ENCODE peak calls at places on chromosomes 13 and 19, in ten cellular contexts. F is breast epithelium, B is tibial artery, W is ovary, S is ascending aorta, I is HepG2, O is tibial nerve, N is GM23248, Y is fibroblast of lung, U is neuronal stem cell. H is an unnamed sample. For H3K36me3, the result is how much of the 10 kb centered on the place peaks cover.

GRCh38 chr13:24161010-24161775 is 673 bp downstream of the SPATA13 start:
- DNase-seq in N (peak), U (no peak), B (peak), Y (peak), W (peak), F (no peak), I (peak), O (no peak), S (no peak), H (peak)

GRCh38 chr13:51148223-51148951 is 37.3 kb upstream of the C13orf42 start:
- DNase-seq in I (no peak), S (no peak), U (peak), B (no peak), Y (no peak), N (no peak), F (no peak), O (no peak), W (no peak), H (no peak)

GRCh38 chr19:32896516-32897214 is 27.1 kb upstream of the SLC7A9 start:
- DNase-seq in S (no peak), B (no peak), O (no peak), Y (peak), N (no peak), W (no peak), U (no peak), F (no peak), I (no peak), H (no peak)

GRCh38 chr19:17376935-17377600 is at the start of gene PLVAP:
- DNase-seq in Y (no peak), S (no peak), O (no peak), B (peak), F (no peak), U (no peak), I (no peak), W (no peak), N (no peak), H (peak)

GRCh38 chr13:35157143-35157755 is 215.2 kb downstream of the NBEA start:
- DNase-seq in I (peak), W (no peak), S (no peak), Y (peak), U (peak), F (no peak), N (peak), O (peak), B (no peak), H (no peak)

GRCh38 chr13:29384466-29384865 is 211.0 kb downstream of the SLC7A1 start:
- DNase-seq in O (no peak), W (no peak), F (no peak), I (no peak), U (no peak), S (no peak), N (no peak), B (no peak), Y (no peak), H (peak)

GRCh38 chr13:44379885-44380284 is 6.3 kb downstream of the SERP2 start:
- DNase-seq in U (no peak), F (no peak), N (no peak), S (no peak), W (no peak), I (no peak), O (no peak), B (no peak), Y (no peak), H (no peak)

GRCh38 chr13:51000576-51001260 is 91.1 kb downstream of the RNASEH2B start:
- DNase-seq in W (no peak), I (no peak), N (peak), S (no peak), B (no peak), F (peak), U (no peak), O (peak), Y (peak), H (no peak)

GRCh38 chr19:58361900-58362271 is 665 bp downstream of the ZNF497 start:
- DNase-seq in W (no peak), U (peak), O (no peak), I (peak), N (no peak), S (no peak), B (no peak), F (peak), Y (no peak), H (peak)

GRCh38 chr19:15379996-15380647 is 535 bp upstream of the AKAP8 start:
- DNase-seq in F (peak), O (no peak), N (peak), W (no peak), B (no peak), Y (peak), I (peak), U (no peak), S (no peak), H (no peak)

GRCh38 chr19:4016486-4016885 is 8.9 kb downstream of the PIAS4 start:
- DNase-seq in N (no peak), B (no peak), O (peak), S (no peak), Y (no peak), W (no peak), I (no peak), U (no peak), F (no peak), H (no peak)

GRCh38 chr19:50651174-50651573 is 1.9 kb downstream of the C19orf81 start:
- DNase-seq in O (no peak), N (no peak), Y (no peak), W (no peak), I (no peak), U (no peak), S (no peak), F (no peak), B (no peak), H (no peak)

GRCh38 chr19:41295506-41295905 is 14.5 kb upstream of the CCDC97 start:
- DNase-seq in Y (no peak), O (no peak), S (no peak), N (no peak), U (no peak), B (no peak), F (no peak), I (no peak), W (no peak), H (no peak)

GRCh38 chr19:7230826-7231225 is 63.4 kb downstream of the INSR start:
- DNase-seq in S (no peak), Y (no peak), I (no peak), B (peak), N (peak), W (peak), O (no peak), F (no peak), U (no peak), H (peak)

GRCh38 chr19:9309139-9309973 is at the start of gene ZNF699:
- DNase-seq in I (peak), B (peak), S (peak), W (peak), O (peak), N (peak), Y (peak), F (peak), U (peak), H (peak)

GRCh38 chr19:47255947-47256687 is at the start of gene CCDC9:
- DNase-seq in O (peak), N (peak), S (peak), Y (peak), F (peak), I (peak), W (peak), B (peak), U (peak), H (peak)

GRCh38 chr13:85816413-85816812 is 17.2 kb upstream of the SLITRK6 start:
- DNase-seq in W (no peak), U (no peak), F (no peak), O (no peak), B (no peak), I (no peak), N (no peak), Y (no peak), S (no peak), H (no peak)

GRCh38 chr19:50705422-50706019 is 14.1 kb downstream of the SHANK1 start:
- DNase-seq in F (no peak), N (peak), B (no peak), I (peak), Y (peak), U (no peak), W (no peak), O (no peak), S (no peak), H (no peak)

GRCh38 chr19:36488816-36489138 is 584 bp downstream of the ZNF566 start:
- DNase-seq in S (no peak), U (no peak), W (no peak), N (no peak), B (no peak), F (no peak), O (no peak), I (peak), Y (no peak), H (no peak)

GRCh38 chr19:45440873-45441654 is 17.3 kb upstream of the ERCC1 start:
- DNase-seq in U (no peak), I (no peak), Y (peak), S (no peak), B (no peak), W (no peak), O (no peak), N (peak), F (no peak), H (no peak)

GRCh38 chr13:26075498-26075897 is 23.7 kb upstream of the SHISA2 start:
- DNase-seq in O (peak), N (no peak), I (no peak), W (no peak), S (no peak), B (no peak), F (no peak), Y (no peak), U (no peak), H (no peak)

GRCh38 chr19:14149509-14149994 is 13.2 kb upstream of the ASF1B start:
- DNase-seq in Y (peak), S (no peak), B (peak), N (peak), I (no peak), U (no peak), O (peak), F (peak), W (peak), H (peak)

GRCh38 chr13:74251778-74252519 is 117.7 kb upstream of the KLF12 start:
- DNase-seq in W (no peak), U (no peak), B (no peak), F (no peak), S (no peak), Y (no peak), O (no peak), I (no peak), N (peak), H (no peak)

GRCh38 chr13:104641309-104641708 is 1575.1 kb upstream of the SLC10A2 start:
- DNase-seq in I (no peak), O (no peak), U (no peak), N (no peak), B (no peak), F (no peak), Y (peak), S (no peak), W (no peak), H (no peak)

GRCh38 chr13:110445722-110446569 is 115.6 kb downstream of the RAB20 start:
- DNase-seq in Y (no peak), O (no peak), B (peak), F (no peak), U (no peak), I (no peak), N (no peak), W (no peak), S (no peak), H (no peak)

GRCh38 chr13:23613971-23614370 is 43.8 kb downstream of the TNFRSF19 start:
- DNase-seq in I (no peak), U (no peak), B (no peak), W (no peak), N (no peak), S (no peak), O (no peak), Y (no peak), F (no peak), H (no peak)

DNA sequence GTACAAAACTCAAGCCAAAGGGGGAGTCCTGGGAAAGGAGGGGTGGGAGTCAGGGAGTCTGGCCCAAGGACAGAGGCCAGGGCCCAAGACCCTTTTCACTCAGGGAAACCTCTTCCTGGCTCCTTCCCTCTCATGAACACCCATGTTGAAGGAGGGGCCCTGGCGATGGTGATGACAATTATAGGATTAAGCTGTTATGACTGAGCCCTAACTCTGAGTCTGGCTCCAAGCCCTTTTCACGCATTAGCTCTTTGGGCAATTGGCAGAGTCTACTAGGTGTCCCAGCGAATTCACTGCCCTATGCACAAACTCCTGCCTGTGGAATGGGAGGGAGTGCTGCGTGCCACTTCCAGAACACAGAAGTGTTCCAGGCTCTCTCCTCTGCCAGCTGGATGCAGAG is 20.7 kb downstream of the ZNF575 start:
- DNase-seq in S (no peak), I (no peak), N (no peak), Y (no peak), F (no peak), O (no peak), W (no peak), U (no peak), B (no peak), H (no peak)
- H3K36me3 ChIP-seq in S (under half), I (under half), N (under half), Y (under half), F (under half), O (under half), W (under half), U (half or more), B (half or more), H (under half)

DNA sequence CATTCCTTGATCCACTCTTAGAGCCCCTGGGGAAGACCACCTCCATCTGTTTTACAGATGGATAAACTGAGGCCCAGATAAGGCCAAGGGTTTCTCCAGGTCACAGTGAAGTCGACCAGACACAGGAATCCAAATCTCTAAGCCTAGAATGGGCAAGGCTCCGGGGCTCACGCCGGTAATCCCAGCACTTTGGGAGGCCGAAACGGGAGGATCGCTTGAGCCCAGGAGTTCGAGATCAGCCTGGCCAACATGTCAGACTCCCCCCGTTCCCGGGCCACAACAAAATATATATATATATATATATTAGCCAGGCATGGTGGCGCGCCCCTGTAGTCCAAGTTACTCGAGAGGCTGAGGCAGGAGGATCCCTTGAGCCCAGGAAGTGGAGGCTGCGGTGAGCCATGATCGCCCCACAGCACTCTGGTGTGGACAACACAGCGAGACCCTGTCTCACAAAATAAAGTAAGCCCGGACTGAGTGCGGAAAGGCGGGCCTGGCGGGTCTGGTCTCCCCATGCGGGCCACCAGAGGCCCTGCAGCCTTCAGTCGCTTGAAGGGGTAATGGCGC is 615 bp upstream of the RPL13A start:
- DNase-seq in Y (no peak), N (no peak), F (no peak), W (no peak), I (no peak), O (no peak), B (peak), U (no peak), S (no peak), H (no peak)
- H3K4me3 ChIP-seq in Y (no peak), N (no peak), F (peak), W (peak), I (no peak), O (no peak), B (peak), U (no peak), S (peak), H (peak)

DNA sequence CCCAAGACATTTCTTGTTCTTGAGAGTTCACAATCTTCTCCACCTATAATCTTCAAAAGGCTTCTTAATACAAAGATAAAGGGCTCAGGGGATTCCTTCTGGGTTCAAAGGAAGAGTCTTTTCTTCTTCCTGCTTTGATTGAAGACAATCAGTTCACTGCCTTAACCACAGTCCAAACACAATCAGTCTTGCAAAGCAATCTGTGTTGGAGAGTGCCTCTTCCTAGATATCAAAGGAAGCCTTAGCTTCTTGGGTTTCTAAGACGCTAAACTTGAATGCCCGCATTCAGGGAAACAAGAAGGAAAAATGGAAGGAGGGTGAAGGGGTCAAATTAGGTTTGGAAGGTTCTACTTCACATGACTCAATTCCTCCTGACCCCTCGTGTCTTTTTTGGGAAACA is 27.2 kb downstream of the RANBP3 start:
- DNase-seq in U (no peak), B (no peak), S (no peak), Y (no peak), N (no peak), W (no peak), O (no peak), F (no peak), I (no peak), H (no peak)
- H3K27ac ChIP-seq in U (no peak), B (no peak), S (peak), Y (no peak), N (no peak), W (no peak), O (peak), F (no peak), I (no peak), H (peak)

DNA sequence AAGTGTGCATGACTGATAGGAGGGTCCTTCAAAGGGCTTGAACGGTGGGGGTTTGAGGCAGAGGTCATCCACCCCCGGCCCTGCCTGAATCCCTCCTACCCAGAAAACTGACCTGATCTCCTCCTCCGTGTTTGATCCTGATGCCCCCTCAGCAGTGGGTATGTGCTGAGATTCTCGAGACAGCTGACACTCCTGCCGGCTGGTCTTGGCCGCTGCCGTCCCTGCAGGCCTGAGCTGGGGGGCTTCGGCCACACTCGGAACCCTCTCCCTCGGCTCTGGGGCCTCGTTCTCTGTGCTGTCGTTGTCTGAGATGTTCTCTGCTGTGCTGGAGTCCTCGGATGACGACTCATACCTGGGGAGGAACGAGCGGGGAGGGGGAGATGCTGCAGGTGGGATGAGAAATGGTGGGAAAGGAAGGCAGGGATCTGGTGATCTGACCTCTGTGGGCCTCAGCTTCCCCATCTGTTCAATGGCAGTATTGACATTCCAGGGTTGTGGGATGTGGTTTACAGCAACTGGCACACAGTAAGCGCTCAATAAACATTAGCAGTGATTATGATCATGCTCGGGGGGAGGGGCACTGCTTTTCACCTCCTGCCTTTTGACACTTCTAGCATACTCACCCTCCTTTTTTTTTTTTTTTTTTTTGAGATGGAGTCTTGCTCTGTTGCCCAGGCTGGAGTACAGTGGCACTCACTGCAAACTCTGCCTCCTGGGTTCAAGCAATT is 20.7 kb downstream of the KANK2 start:
- DNase-seq in B (no peak), I (no peak), S (no peak), Y (no peak), F (no peak), N (no peak), U (no peak), W (no peak), O (no peak), H (no peak)
- H3K36me3 ChIP-seq in B (half or more), I (under half), S (half or more), Y (under half), F (under half), N (under half), U (half or more), W (under half), O (under half), H (under half)

DNA sequence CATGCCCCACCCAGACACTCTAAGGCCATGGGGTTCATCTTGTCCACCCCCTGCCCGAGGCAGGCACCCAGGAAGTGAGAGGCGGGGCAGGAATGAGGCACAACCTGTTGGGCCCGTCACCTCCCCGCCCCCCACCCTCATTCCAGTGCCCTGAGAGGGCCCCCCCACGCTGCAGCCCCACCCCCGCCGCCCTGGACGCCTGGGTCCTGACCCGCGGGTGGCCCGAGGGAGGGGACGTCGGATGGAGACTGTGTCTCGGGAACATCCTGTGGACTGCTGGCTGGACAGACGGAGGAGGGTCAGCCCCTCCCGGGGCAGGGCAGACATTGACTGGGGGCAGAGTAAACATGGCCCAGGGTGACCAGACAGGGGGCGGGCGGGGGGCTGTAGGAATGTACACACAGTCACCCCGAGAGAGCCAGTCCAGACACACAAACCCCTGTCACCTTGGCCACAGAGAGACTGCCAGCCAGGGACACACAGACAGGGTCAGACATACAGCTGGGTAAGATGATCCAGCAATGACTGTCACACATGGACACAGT is 7.4 kb upstream of the JUNB start:
- DNase-seq in Y (no peak), W (peak), B (peak), S (peak), U (no peak), F (peak), N (no peak), I (peak), O (no peak), H (peak)
- H3K4me3 ChIP-seq in Y (no peak), W (no peak), B (peak), S (peak), U (no peak), F (peak), N (no peak), I (peak), O (no peak), H (no peak)

H was measured in heart right ventricle.